ENCODE peak calls at places on chromosomes 5 and 9, in nine cellular contexts. S is HT1080; V is fibroblast of lung; X is BE2C; W is NCI-H1436 treated with DMSO at 0.1 percent for 48 hours; Y is A172; C is M059J; O is activated CD4-positive, alpha-beta T cell treated with anti-CD3 and anti-CD28 coated beads, Interleukin-2, amount 10 ng/mL, durations not matched to agents 7 days and 5 days; A is mesenchymal stem cell. G is an unnamed sample.

GRCh38 chr9:131258186-131258585 is 18.1 kb downstream of the FAM78A start:
- DNase-seq in S (no peak), V (no peak), X (no peak), W (no peak), Y (no peak), C (no peak), O (no peak), A (no peak), G (no peak)

GRCh38 chr9:90848866-90849265 is 47.2 kb downstream of the SYK start:
- DNase-seq in S (no peak), V (no peak), X (no peak), W (no peak), Y (no peak), C (no peak), O (no peak), A (no peak), G (no peak)

GRCh38 chr5:55633574-55634203 is 78.4 kb downstream of the SLC38A9 start:
- DNase-seq in S (peak), V (no peak), X (no peak), W (no peak), Y (peak), C (peak), O (peak), A (peak), G (no peak)

GRCh38 chr5:138601444-138601843 is 26.2 kb upstream of the HSPA9 start:
- DNase-seq in S (peak), V (peak), X (no peak), W (no peak), Y (peak), C (peak), O (no peak), A (peak), G (no peak)

GRCh38 chr9:15253197-15253596 is 53.8 kb downstream of the TTC39B start:
- DNase-seq in S (peak), V (no peak), X (no peak), W (no peak), Y (peak), C (peak), O (no peak), A (peak), G (no peak)

GRCh38 chr9:33932078-33932807 is 115.3 kb downstream of the UBE2R2 start:
- DNase-seq in S (no peak), V (no peak), X (no peak), W (no peak), Y (no peak), C (no peak), O (no peak), A (no peak), G (no peak)

GRCh38 chr9:130946778-130947617 is 8.0 kb upstream of the FIBCD1 start:
- DNase-seq in S (peak), V (peak), X (no peak), W (no peak), Y (peak), C (peak), O (no peak), A (no peak), G (no peak)

GRCh38 chr5:29229461-29229860 is 1964.0 kb upstream of the CDH6 start:
- DNase-seq in S (no peak), V (no peak), X (no peak), W (no peak), Y (no peak), C (no peak), O (no peak), A (no peak), G (no peak)

GRCh38 chr9:95406114-95406513 is 88.6 kb upstream of the FANCC start:
- DNase-seq in S (no peak), V (peak), X (no peak), W (no peak), Y (no peak), C (no peak), O (no peak), A (peak), G (no peak)

GRCh38 chr9:34519321-34520020 is 3.3 kb downstream of the ENHO start:
- DNase-seq in S (no peak), V (no peak), X (no peak), W (no peak), Y (no peak), C (no peak), O (no peak), A (no peak), G (no peak)

GRCh38 chr9:17229945-17230560 is 95.2 kb downstream of the CNTLN start:
- DNase-seq in S (peak), V (no peak), X (no peak), W (peak), Y (peak), C (peak), O (no peak), A (no peak), G (no peak)

GRCh38 chr5:88786789-88787188 is 96.2 kb downstream of the MEF2C start:
- DNase-seq in S (no peak), V (no peak), X (no peak), W (no peak), Y (no peak), C (no peak), O (no peak), A (no peak), G (no peak)

GRCh38 chr5:97735209-97735608 is 552.2 kb upstream of the RIOK2 start:
- DNase-seq in S (peak), V (peak), X (no peak), W (no peak), Y (peak), C (peak), O (no peak), A (no peak), G (no peak)

GRCh38 chr9:133580416-133580738 is 28.8 kb downstream of the FAM163B start:
- DNase-seq in S (no peak), V (no peak), X (no peak), W (no peak), Y (no peak), C (no peak), O (no peak), A (no peak), G (no peak)

GRCh38 chr9:85182381-85182780 is 512.9 kb downstream of the NTRK2 start:
- DNase-seq in S (peak), V (no peak), X (no peak), W (no peak), Y (no peak), C (peak), O (no peak), A (no peak), G (no peak)

GRCh38 chr5:4737868-4738267 is 402.3 kb upstream of the ADAMTS16 start:
- DNase-seq in S (no peak), V (no peak), X (no peak), W (no peak), Y (no peak), C (no peak), O (no peak), A (no peak), G (no peak)

GRCh38 chr5:136780518-136780917 is 415.2 kb upstream of the TRPC7 start:
- DNase-seq in S (no peak), V (no peak), X (no peak), W (no peak), Y (no peak), C (peak), O (no peak), A (peak), G (no peak)

GRCh38 chr5:20601678-20602100 is 613.7 kb upstream of the CDH18 start:
- DNase-seq in S (peak), V (peak), X (peak), W (no peak), Y (peak), C (peak), O (no peak), A (peak), G (no peak)

GRCh38 chr5:122929980-122930379 is 84.6 kb downstream of the SNX24 start:
- DNase-seq in S (no peak), V (no peak), X (no peak), W (no peak), Y (no peak), C (no peak), O (no peak), A (no peak), G (no peak)

GRCh38 chr9:3475300-3476020 is 50.3 kb downstream of the RFX3 start:
- DNase-seq in S (no peak), V (no peak), X (peak), W (no peak), Y (no peak), C (peak), O (no peak), A (no peak), G (peak)

GRCh38 chr9:21119093-21119770 is 22.4 kb downstream of the IFNW1 start:
- DNase-seq in S (no peak), V (no peak), X (no peak), W (no peak), Y (no peak), C (no peak), O (no peak), A (no peak), G (no peak)

GRCh38 chr5:67997892-67998457 is 217.6 kb upstream of the PIK3R1 start:
- DNase-seq in S (no peak), V (no peak), X (no peak), W (no peak), Y (no peak), C (no peak), O (no peak), A (no peak), G (no peak)

GRCh38 chr5:24644757-24645156 is at the start of gene CDH10:
- DNase-seq in S (peak), V (peak), X (peak), W (peak), Y (peak), C (peak), O (no peak), A (peak), G (no peak)

GRCh38 chr9:91186311-91187101 is 175.2 kb downstream of the AUH start:
- DNase-seq in S (peak), V (peak), X (no peak), W (no peak), Y (peak), C (peak), O (no peak), A (no peak), G (no peak)

GRCh38 chr5:132471006-132471907 is 19.3 kb downstream of the IRF1 start:
- DNase-seq in S (no peak), V (no peak), X (no peak), W (no peak), Y (no peak), C (no peak), O (peak), A (peak), G (no peak)

GRCh38 chr9:120104771-120105170 is 475.2 kb downstream of the CDK5RAP2 start:
- DNase-seq in S (peak), V (no peak), X (no peak), W (no peak), Y (no peak), C (no peak), O (no peak), A (no peak), G (no peak)

GRCh38 chr5:77259479-77259878 is 49.0 kb downstream of the PDE8B start:
- DNase-seq in S (peak), V (no peak), X (no peak), W (no peak), Y (peak), C (no peak), O (no peak), A (no peak), G (no peak)

GRCh38 chr9:8599937-8600336 is 800.4 kb upstream of the DMAC1 start:
- DNase-seq in S (peak), V (no peak), X (peak), W (no peak), Y (peak), C (no peak), O (no peak), A (no peak), G (no peak)

GRCh38 chr9:7185612-7186011 is 427.8 kb downstream of the KDM4C start:
- DNase-seq in S (peak), V (peak), X (no peak), W (no peak), Y (peak), C (peak), O (no peak), A (peak), G (no peak)

GRCh38 chr5:60287174-60287771 is 393.7 kb upstream of the PDE4D start:
- DNase-seq in S (peak), V (peak), X (peak), W (peak), Y (peak), C (peak), O (peak), A (peak), G (peak)

GRCh38 chr5:180382926-180383325 is 29.8 kb upstream of the GFPT2 start:
- DNase-seq in S (no peak), V (no peak), X (no peak), W (no peak), Y (no peak), C (no peak), O (no peak), A (no peak), G (no peak)